ENCODE peak calls at places on chromosomes 1 and 21, in four cellular contexts. One of them, this sample, is unnamed.

GRCh38 chr1:33841516-33841915 is 22.4 kb upstream of the HMGB4 start:
- DNase-seq in A549: no peak
- DNase-seq in transverse colon: no peak
- DNase-seq in stomach: no peak
- DNase-seq in this sample: no peak

GRCh38 chr1:202221911-202222909 is 28.6 kb downstream of the LGR6 start:
- DNase-seq in A549: no peak
- DNase-seq in transverse colon: no peak
- DNase-seq in stomach: no peak
- DNase-seq in this sample: no peak

GRCh38 chr1:54404939-54405880 is 984 bp downstream of the SSBP3 start:
- DNase-seq in A549: no peak
- DNase-seq in transverse colon: peak
- DNase-seq in stomach: peak
- DNase-seq in this sample: no peak

GRCh38 chr1:246297314-246298273 is 209.5 kb downstream of the SMYD3 start:
- DNase-seq in A549: no peak
- DNase-seq in transverse colon: no peak
- DNase-seq in stomach: no peak
- DNase-seq in this sample: no peak

GRCh38 chr21:39281207-39281606 is 32.2 kb downstream of the BRWD1 start:
- DNase-seq in A549: no peak
- DNase-seq in transverse colon: no peak
- DNase-seq in stomach: no peak
- DNase-seq in this sample: no peak

GRCh38 chr1:31591425-31592093 is 15.2 kb downstream of the TINAGL1 start:
- DNase-seq in A549: peak
- DNase-seq in transverse colon: no peak
- DNase-seq in stomach: no peak
- DNase-seq in this sample: no peak

GRCh38 chr1:145979746-145980435 is 15.4 kb downstream of the POLR3GL start:
- DNase-seq in A549: no peak
- DNase-seq in transverse colon: peak
- DNase-seq in stomach: peak
- DNase-seq in this sample: no peak

GRCh38 chr1:212853658-212854057 is 4.4 kb upstream of the FLVCR1 start:
- DNase-seq in A549: peak
- DNase-seq in transverse colon: peak
- DNase-seq in stomach: no peak
- DNase-seq in this sample: no peak

GRCh38 chr1:210246447-210246846 is 13.9 kb downstream of the SERTAD4 start:
- DNase-seq in A549: no peak
- DNase-seq in transverse colon: no peak
- DNase-seq in stomach: no peak
- DNase-seq in this sample: no peak

GRCh38 chr1:179848233-179848632 is 29.4 kb downstream of the TOR1AIP2 start:
- DNase-seq in A549: no peak
- DNase-seq in transverse colon: no peak
- DNase-seq in stomach: no peak
- DNase-seq in this sample: no peak

GRCh38 chr1:175757381-175758015 is 14.1 kb upstream of the TNR start:
- DNase-seq in A549: peak
- DNase-seq in transverse colon: peak
- DNase-seq in stomach: peak
- DNase-seq in this sample: no peak

GRCh38 chr1:107526524-107527198 is 385.8 kb downstream of the NTNG1 start:
- DNase-seq in A549: no peak
- DNase-seq in transverse colon: no peak
- DNase-seq in stomach: no peak
- DNase-seq in this sample: no peak

GRCh38 chr1:100538935-100539835 is 1.2 kb downstream of the GPR88 start:
- DNase-seq in A549: peak
- DNase-seq in transverse colon: no peak
- DNase-seq in stomach: peak
- DNase-seq in this sample: no peak

GRCh38 chr1:208013210-208013609 is 102.3 kb upstream of the CD34 start:
- DNase-seq in A549: no peak
- DNase-seq in transverse colon: no peak
- DNase-seq in stomach: no peak
- DNase-seq in this sample: no peak

DNA sequence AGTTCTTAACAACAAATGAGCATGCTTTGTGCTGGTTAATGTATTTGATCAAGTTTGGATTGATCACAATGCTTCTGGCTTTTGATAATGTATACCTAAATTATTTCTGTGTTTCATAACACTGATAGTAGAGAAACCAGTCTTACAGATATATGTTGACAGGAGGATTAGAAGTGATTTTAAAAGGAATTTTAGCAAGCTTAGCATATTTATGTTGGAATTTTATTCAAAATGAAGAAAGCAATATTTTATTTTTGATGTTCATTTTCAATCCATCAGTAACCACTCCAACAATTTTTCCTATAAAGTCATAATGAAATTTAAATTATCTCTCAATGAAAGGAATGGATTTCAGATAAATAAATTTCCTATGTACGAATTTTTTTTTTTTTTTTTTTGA is 291.8 kb downstream of the HHIPL2 start:
- DNase-seq in A549: no peak
- DNase-seq in transverse colon: no peak
- DNase-seq in stomach: no peak
- DNase-seq in this sample: no peak
- TF ChIP-seq EP300 in A549: no peak
- TF ChIP-seq EP300 in transverse colon: no peak
- TF ChIP-seq EP300 in stomach: no peak
- TF ChIP-seq EP300 in this sample: no peak

GRCh38 chr1:26853156-26853555 is 9.8 kb upstream of the SFN start:
- DNase-seq in A549: peak
- DNase-seq in transverse colon: peak
- DNase-seq in stomach: peak
- DNase-seq in this sample: peak
- TF ChIP-seq EP300 in A549: no peak
- TF ChIP-seq EP300 in transverse colon: no peak
- TF ChIP-seq EP300 in stomach: no peak
- TF ChIP-seq EP300 in this sample: no peak

GRCh38 chr1:35886606-35887431 is 3.8 kb downstream of the AGO1 start:
- DNase-seq in A549: no peak
- DNase-seq in transverse colon: no peak
- DNase-seq in stomach: no peak
- DNase-seq in this sample: no peak
- TF ChIP-seq EP300 in A549: no peak
- TF ChIP-seq EP300 in transverse colon: no peak
- TF ChIP-seq EP300 in stomach: no peak
- TF ChIP-seq EP300 in this sample: no peak

GRCh38 chr1:64114012-64114525 is 89.4 kb upstream of the UBE2U start:
- DNase-seq in A549: no peak
- DNase-seq in transverse colon: no peak
- DNase-seq in stomach: no peak
- DNase-seq in this sample: no peak

GRCh38 chr1:64111787-64112186 is 91.6 kb upstream of the UBE2U start:
- DNase-seq in A549: no peak
- DNase-seq in transverse colon: no peak
- DNase-seq in stomach: no peak
- DNase-seq in this sample: no peak

GRCh38 chr1:64112281-64112680 is 91.1 kb upstream of the UBE2U start:
- DNase-seq in A549: peak
- DNase-seq in transverse colon: no peak
- DNase-seq in stomach: no peak
- DNase-seq in this sample: no peak

GRCh38 chr1:64107587-64107986 is 95.8 kb upstream of the UBE2U start:
- DNase-seq in A549: no peak
- DNase-seq in transverse colon: no peak
- DNase-seq in stomach: no peak
- DNase-seq in this sample: no peak

GRCh38 chr1:64110924-64111777 is 92.3 kb upstream of the UBE2U start:
- DNase-seq in A549: no peak
- DNase-seq in transverse colon: no peak
- DNase-seq in stomach: no peak
- DNase-seq in this sample: no peak
- TF ChIP-seq EP300 in A549: no peak
- TF ChIP-seq EP300 in transverse colon: no peak
- TF ChIP-seq EP300 in stomach: no peak
- TF ChIP-seq EP300 in this sample: no peak

GRCh38 chr1:27831568-27832410 is 1.2 kb downstream of the PPP1R8 start:
- DNase-seq in A549: no peak
- DNase-seq in transverse colon: no peak
- DNase-seq in stomach: no peak
- DNase-seq in this sample: no peak

GRCh38 chr1:27832762-27833161 is 2.2 kb downstream of the PPP1R8 start:
- DNase-seq in A549: no peak
- DNase-seq in transverse colon: no peak
- DNase-seq in stomach: no peak
- DNase-seq in this sample: no peak

GRCh38 chr1:27833470-27833869 is 2.9 kb downstream of the PPP1R8 start:
- DNase-seq in A549: no peak
- DNase-seq in transverse colon: no peak
- DNase-seq in stomach: no peak
- DNase-seq in this sample: no peak

DNA sequence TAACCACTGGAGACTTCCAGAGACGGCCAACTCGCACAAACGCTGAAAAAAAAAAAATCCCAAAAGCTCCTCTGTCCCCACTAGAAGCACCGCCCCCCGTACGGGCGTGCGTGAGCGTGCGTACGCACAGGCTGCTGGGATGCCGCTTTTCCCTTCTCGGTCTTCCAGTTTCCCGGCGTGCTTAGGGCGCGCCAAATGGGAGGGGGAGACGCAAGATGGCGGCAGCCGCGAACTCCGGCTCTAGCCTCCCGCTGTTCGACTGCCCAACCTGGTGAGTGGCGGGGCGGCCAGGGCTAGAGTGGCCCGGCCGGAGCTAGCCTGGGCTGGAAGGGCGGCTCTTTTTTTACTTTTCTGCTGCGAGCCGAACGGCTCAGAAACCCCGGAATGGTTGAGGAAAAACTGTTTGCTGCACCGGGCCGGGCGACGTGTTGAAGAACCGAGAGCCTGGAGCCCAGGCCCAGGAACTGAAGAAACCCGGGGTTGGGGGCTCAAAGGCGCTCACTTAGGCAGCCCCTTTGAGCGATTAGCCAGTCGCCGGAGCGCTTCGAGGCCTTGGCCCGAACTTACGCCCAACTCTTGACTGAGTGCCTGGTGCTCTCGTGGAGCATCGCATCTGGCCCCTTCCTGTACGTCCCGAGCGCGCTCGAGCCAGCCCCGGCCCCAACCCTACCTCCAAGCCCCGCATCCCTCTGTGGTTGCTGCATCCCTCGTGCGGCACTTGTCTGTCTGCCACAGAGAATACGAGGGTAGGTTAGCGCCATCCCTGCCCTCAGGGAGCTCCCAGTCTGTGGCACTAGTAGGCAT is at the start of gene PPP1R8:
- DNase-seq in A549: peak
- DNase-seq in transverse colon: peak
- DNase-seq in stomach: peak
- DNase-seq in this sample: peak
- TF ChIP-seq EP300 in A549: no peak
- TF ChIP-seq EP300 in transverse colon: no peak
- TF ChIP-seq EP300 in stomach: no peak
- TF ChIP-seq EP300 in this sample: no peak

DNA sequence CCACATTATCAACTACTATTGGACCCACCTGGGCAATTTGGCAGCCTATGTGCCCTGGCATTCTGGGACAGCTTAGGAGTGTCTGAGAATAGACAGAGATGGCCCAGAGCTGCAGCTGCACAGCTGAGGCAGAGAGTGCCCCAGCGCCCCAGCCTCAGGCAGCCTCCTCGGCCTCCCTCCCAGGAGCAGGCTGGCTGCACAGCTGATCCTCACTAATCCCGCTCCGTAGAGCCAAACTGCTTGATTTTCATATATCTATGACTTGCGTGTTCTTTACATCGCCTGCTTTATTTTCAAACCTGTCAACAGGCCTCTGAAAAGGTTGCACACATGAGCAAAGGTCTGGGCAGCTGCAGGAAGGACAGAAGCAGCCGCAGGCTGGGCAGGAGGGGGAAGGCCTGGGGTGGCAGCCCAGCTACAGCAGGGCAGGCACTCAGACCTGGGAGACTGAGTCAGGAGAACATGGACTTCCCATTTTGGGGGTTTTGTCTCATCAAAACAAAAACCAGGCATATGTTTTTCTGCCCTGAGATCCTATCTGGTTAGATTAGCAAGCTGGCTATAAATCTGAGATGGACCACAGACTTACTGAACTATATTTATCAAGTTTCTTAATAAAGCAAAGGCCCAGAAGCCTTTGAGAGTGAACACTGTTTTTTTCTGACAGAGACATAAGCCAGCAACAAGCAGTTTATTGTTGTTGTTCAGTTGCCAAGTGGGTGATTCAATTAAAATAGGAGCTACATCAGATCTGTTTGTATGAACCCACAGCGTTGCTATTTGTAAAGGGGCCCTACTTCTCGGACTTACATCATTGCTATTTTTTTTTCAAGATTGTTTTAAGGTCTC is 301.8 kb upstream of the DUSP10 start:
- DNase-seq in A549: peak
- DNase-seq in transverse colon: no peak
- DNase-seq in stomach: no peak
- DNase-seq in this sample: no peak
- TF ChIP-seq EP300 in A549: no peak
- TF ChIP-seq EP300 in transverse colon: peak
- TF ChIP-seq EP300 in stomach: no peak
- TF ChIP-seq EP300 in this sample: no peak

This sample was measured in esophagus muscularis mucosa.